ENCODE peak calls at places on chromosomes 4 and X, in eight cellular contexts. One of them, this sample, is unnamed.
A peak's percentile ranks its signal among the peaks of the same experiment; 100 is the strongest.

GRCh38 chrX:1468250-1468772 is 15.6 kb upstream of the ASMTL start:
- DNase-seq in PC-3: peak; percentile 75
- DNase-seq in colonic mucosa: peak; percentile 21
- DNase-seq in MM.1S: peak; percentile 90
- DNase-seq in endodermal cell: peak; percentile 40
- DNase-seq in astrocyte: peak; percentile 35
- DNase-seq in mammary epithelial cell: peak; percentile 80
- DNase-seq in neural progenitor cell: no peak
- DNase-seq in this sample: peak; percentile 79

GRCh38 chr4:159577241-159577640 is 474.4 kb downstream of the RAPGEF2 start:
- DNase-seq in PC-3: no peak
- DNase-seq in colonic mucosa: no peak
- DNase-seq in MM.1S: no peak
- DNase-seq in endodermal cell: no peak
- DNase-seq in astrocyte: no peak
- DNase-seq in mammary epithelial cell: no peak
- DNase-seq in neural progenitor cell: no peak
- DNase-seq in this sample: no peak

GRCh38 chr4:128385199-128385598 is 97.6 kb upstream of the PGRMC2 start:
- DNase-seq in PC-3: no peak
- DNase-seq in colonic mucosa: no peak
- DNase-seq in MM.1S: no peak
- DNase-seq in endodermal cell: no peak
- DNase-seq in astrocyte: peak; percentile 4
- DNase-seq in mammary epithelial cell: no peak
- DNase-seq in neural progenitor cell: no peak
- DNase-seq in this sample: no peak

GRCh38 chrX:47514553-47515235 is 31.7 kb upstream of the ZNF41 start:
- DNase-seq in PC-3: peak; percentile 67
- DNase-seq in colonic mucosa: no peak
- DNase-seq in MM.1S: no peak
- DNase-seq in endodermal cell: no peak
- DNase-seq in astrocyte: peak; percentile 59
- DNase-seq in mammary epithelial cell: peak; percentile 54
- DNase-seq in neural progenitor cell: no peak
- DNase-seq in this sample: no peak

GRCh38 chr4:80367737-80368136 is 32.2 kb downstream of the CFAP299 start:
- DNase-seq in PC-3: peak; percentile 69
- DNase-seq in colonic mucosa: no peak
- DNase-seq in MM.1S: no peak
- DNase-seq in endodermal cell: no peak
- DNase-seq in astrocyte: peak; percentile 8
- DNase-seq in mammary epithelial cell: peak; percentile 54
- DNase-seq in neural progenitor cell: no peak
- DNase-seq in this sample: no peak

GRCh38 chr4:185358514-185359433 is 37.0 kb downstream of the LRP2BP start:
- DNase-seq in PC-3: peak; percentile 52
- DNase-seq in colonic mucosa: no peak
- DNase-seq in MM.1S: no peak
- DNase-seq in endodermal cell: no peak
- DNase-seq in astrocyte: peak; percentile 86
- DNase-seq in mammary epithelial cell: no peak
- DNase-seq in neural progenitor cell: no peak
- DNase-seq in this sample: no peak

GRCh38 chr4:148062301-148062950 is 330.5 kb downstream of the ARHGAP10 start:
- DNase-seq in PC-3: no peak
- DNase-seq in colonic mucosa: no peak
- DNase-seq in MM.1S: no peak
- DNase-seq in endodermal cell: no peak
- DNase-seq in astrocyte: no peak
- DNase-seq in mammary epithelial cell: no peak
- DNase-seq in neural progenitor cell: no peak
- DNase-seq in this sample: no peak

GRCh38 chr4:109977854-109978501 is 65.3 kb downstream of the EGF start:
- DNase-seq in PC-3: peak; percentile 79
- DNase-seq in colonic mucosa: no peak
- DNase-seq in MM.1S: peak; percentile 37
- DNase-seq in endodermal cell: no peak
- DNase-seq in astrocyte: peak; percentile 45
- DNase-seq in mammary epithelial cell: peak; percentile 40
- DNase-seq in neural progenitor cell: peak; percentile 38
- DNase-seq in this sample: no peak

GRCh38 chr4:6875431-6875831 is 34.2 kb upstream of the TBC1D14 start:
- DNase-seq in PC-3: no peak
- DNase-seq in colonic mucosa: no peak
- DNase-seq in MM.1S: no peak
- DNase-seq in endodermal cell: no peak
- DNase-seq in astrocyte: no peak
- DNase-seq in mammary epithelial cell: no peak
- DNase-seq in neural progenitor cell: no peak
- DNase-seq in this sample: no peak

GRCh38 chr4:7462509-7462971 is 27.8 kb upstream of the PSAPL1 start:
- DNase-seq in PC-3: peak; percentile 88
- DNase-seq in colonic mucosa: no peak
- DNase-seq in MM.1S: no peak
- DNase-seq in endodermal cell: peak; percentile 83
- DNase-seq in astrocyte: peak; percentile 23
- DNase-seq in mammary epithelial cell: peak; percentile 38
- DNase-seq in neural progenitor cell: peak; percentile 78
- DNase-seq in this sample: no peak

GRCh38 chr4:30380404-30380998 is 339.7 kb upstream of the PCDH7 start:
- DNase-seq in PC-3: peak; percentile 79
- DNase-seq in colonic mucosa: peak; percentile 19
- DNase-seq in MM.1S: peak; percentile 80
- DNase-seq in endodermal cell: peak; percentile 88
- DNase-seq in astrocyte: peak; percentile 62
- DNase-seq in mammary epithelial cell: peak; percentile 40
- DNase-seq in neural progenitor cell: peak; percentile 82
- DNase-seq in this sample: no peak

GRCh38 chr4:72546456-72546855 is 22.6 kb downstream of the ADAMTS3 start:
- DNase-seq in PC-3: no peak
- DNase-seq in colonic mucosa: no peak
- DNase-seq in MM.1S: no peak
- DNase-seq in endodermal cell: no peak
- DNase-seq in astrocyte: no peak
- DNase-seq in mammary epithelial cell: no peak
- DNase-seq in neural progenitor cell: no peak
- DNase-seq in this sample: no peak

GRCh38 chr4:951186-951585 is 18.9 kb downstream of the TMEM175 start:
- DNase-seq in PC-3: no peak
- DNase-seq in colonic mucosa: no peak
- DNase-seq in MM.1S: no peak
- DNase-seq in endodermal cell: peak; percentile 48
- DNase-seq in astrocyte: no peak
- DNase-seq in mammary epithelial cell: no peak
- DNase-seq in neural progenitor cell: peak; percentile 48
- DNase-seq in this sample: no peak

GRCh38 chrX:27336466-27337091 is 126.6 kb downstream of the PPP4R3C start:
- DNase-seq in PC-3: peak; percentile 60
- DNase-seq in colonic mucosa: peak; percentile 33
- DNase-seq in MM.1S: peak; percentile 50
- DNase-seq in endodermal cell: peak; percentile 82
- DNase-seq in astrocyte: no peak
- DNase-seq in mammary epithelial cell: peak; percentile 16
- DNase-seq in neural progenitor cell: peak; percentile 40
- DNase-seq in this sample: no peak

GRCh38 chr4:3879681-3880594 is 113.8 kb downstream of the ADRA2C start:
- DNase-seq in PC-3: no peak
- DNase-seq in colonic mucosa: no peak
- DNase-seq in MM.1S: no peak
- DNase-seq in endodermal cell: no peak
- DNase-seq in astrocyte: no peak
- DNase-seq in mammary epithelial cell: no peak
- DNase-seq in neural progenitor cell: no peak
- DNase-seq in this sample: no peak

GRCh38 chrX:54825716-54826428 is 18.3 kb downstream of the MAGED2 start:
- DNase-seq in PC-3: peak; percentile 41
- DNase-seq in colonic mucosa: no peak
- DNase-seq in MM.1S: peak; percentile 8
- DNase-seq in endodermal cell: peak; percentile 69
- DNase-seq in astrocyte: no peak
- DNase-seq in mammary epithelial cell: peak; percentile 65
- DNase-seq in neural progenitor cell: no peak
- DNase-seq in this sample: no peak

GRCh38 chr4:1415681-1415981 is 9.4 kb upstream of the NKX1-1 start:
- DNase-seq in PC-3: no peak
- DNase-seq in colonic mucosa: no peak
- DNase-seq in MM.1S: no peak
- DNase-seq in endodermal cell: no peak
- DNase-seq in astrocyte: no peak
- DNase-seq in mammary epithelial cell: no peak
- DNase-seq in neural progenitor cell: no peak
- DNase-seq in this sample: no peak

GRCh38 chr4:138510053-138510452 is 267.9 kb upstream of the SLC7A11 start:
- DNase-seq in PC-3: no peak
- DNase-seq in colonic mucosa: no peak
- DNase-seq in MM.1S: no peak
- DNase-seq in endodermal cell: no peak
- DNase-seq in astrocyte: peak; percentile 57
- DNase-seq in mammary epithelial cell: no peak
- DNase-seq in neural progenitor cell: no peak
- DNase-seq in this sample: no peak

GRCh38 chrX:13305091-13305490 is 14.8 kb downstream of the ATXN3L start:
- DNase-seq in PC-3: no peak
- DNase-seq in colonic mucosa: no peak
- DNase-seq in MM.1S: no peak
- DNase-seq in endodermal cell: no peak
- DNase-seq in astrocyte: no peak
- DNase-seq in mammary epithelial cell: no peak
- DNase-seq in neural progenitor cell: no peak
- DNase-seq in this sample: no peak

GRCh38 chrX:16653424-16653823 is 3.5 kb downstream of the S100G start:
- DNase-seq in PC-3: peak; percentile 43
- DNase-seq in colonic mucosa: peak; percentile 24
- DNase-seq in MM.1S: no peak
- DNase-seq in endodermal cell: no peak
- DNase-seq in astrocyte: no peak
- DNase-seq in mammary epithelial cell: no peak
- DNase-seq in neural progenitor cell: no peak
- DNase-seq in this sample: no peak

GRCh38 chr4:56307423-56307822 is 79.9 kb downstream of the AASDH start:
- DNase-seq in PC-3: peak; percentile 55
- DNase-seq in colonic mucosa: no peak
- DNase-seq in MM.1S: no peak
- DNase-seq in endodermal cell: no peak
- DNase-seq in astrocyte: peak; percentile 25
- DNase-seq in mammary epithelial cell: peak; percentile 83
- DNase-seq in neural progenitor cell: no peak
- DNase-seq in this sample: no peak

DNA sequence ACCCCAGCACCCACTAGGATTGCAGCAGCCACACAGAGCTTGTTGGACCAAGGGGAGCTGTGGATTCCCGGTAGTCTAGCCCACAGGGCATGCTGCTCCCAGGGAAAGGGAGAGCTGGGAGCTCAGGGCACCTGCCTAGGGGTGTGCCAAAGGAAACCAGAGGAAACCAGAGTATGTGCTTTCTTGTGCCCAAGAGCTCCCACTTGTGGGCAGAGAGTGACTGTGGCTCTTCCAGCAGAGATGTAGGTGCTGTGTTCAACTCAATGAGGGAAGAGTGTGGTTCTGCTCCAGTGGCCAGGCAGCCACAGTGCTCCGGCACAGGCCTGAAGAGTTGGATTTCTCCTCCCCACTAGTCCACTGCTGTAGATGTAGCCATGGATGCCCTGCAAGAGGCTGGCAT is 1050.0 kb upstream of the INTU start:
- DNase-seq in PC-3: peak; percentile 16
- DNase-seq in colonic mucosa: no peak
- DNase-seq in MM.1S: peak; percentile 14
- DNase-seq in endodermal cell: peak; percentile 69
- DNase-seq in astrocyte: no peak
- DNase-seq in mammary epithelial cell: peak; percentile 11
- DNase-seq in neural progenitor cell: peak; percentile 31
- DNase-seq in this sample: no peak
- TF ChIP-seq CTCF in PC-3: peak; percentile 34
- TF ChIP-seq CTCF in colonic mucosa: no peak
- TF ChIP-seq CTCF in MM.1S: peak; percentile 29
- TF ChIP-seq CTCF in endodermal cell: peak; percentile 65
- TF ChIP-seq CTCF in astrocyte: no peak
- TF ChIP-seq CTCF in mammary epithelial cell: no peak
- TF ChIP-seq CTCF in neural progenitor cell: peak; percentile 40
- TF ChIP-seq CTCF in this sample: no peak

GRCh38 chr4:2817701-2818350 is 24.9 kb downstream of the SH3BP2 start:
- DNase-seq in PC-3: peak; percentile 43
- DNase-seq in colonic mucosa: peak; percentile 77
- DNase-seq in MM.1S: peak; percentile 57
- DNase-seq in endodermal cell: peak; percentile 88
- DNase-seq in astrocyte: no peak
- DNase-seq in mammary epithelial cell: peak; percentile 38
- DNase-seq in neural progenitor cell: peak; percentile 81
- DNase-seq in this sample: peak; percentile 77
- H3K9ac ChIP-seq in PC-3: peak overlapping the region; percentile 79
- H3K9ac ChIP-seq in colonic mucosa: peak overlapping the region; percentile 78
- H3K9ac ChIP-seq in MM.1S: no peak overlapping the region
- H3K9ac ChIP-seq in endodermal cell: peak overlapping the region; percentile 64
- H3K9ac ChIP-seq in astrocyte: peak overlapping the region; percentile 85
- H3K9ac ChIP-seq in mammary epithelial cell: peak overlapping the region; percentile 31
- H3K9ac ChIP-seq in neural progenitor cell: no peak overlapping the region
- H3K9ac ChIP-seq in this sample: no peak overlapping the region

GRCh38 chr4:180827193-180827592 is 1416.0 kb upstream of the TENM3 start:
- DNase-seq in PC-3: peak; percentile 3
- DNase-seq in colonic mucosa: no peak
- DNase-seq in MM.1S: no peak
- DNase-seq in endodermal cell: peak; percentile 48
- DNase-seq in astrocyte: no peak
- DNase-seq in mammary epithelial cell: no peak
- DNase-seq in neural progenitor cell: no peak
- DNase-seq in this sample: no peak
- H3K4me3 ChIP-seq in PC-3: peak overlapping the region; percentile 63
- H3K4me3 ChIP-seq in colonic mucosa: no peak overlapping the region
- H3K4me3 ChIP-seq in MM.1S: no peak overlapping the region
- H3K4me3 ChIP-seq in endodermal cell: no peak overlapping the region
- H3K4me3 ChIP-seq in astrocyte: peak overlapping the region; percentile 28
- H3K4me3 ChIP-seq in mammary epithelial cell: no peak overlapping the region
- H3K4me3 ChIP-seq in neural progenitor cell: no peak overlapping the region
- H3K4me3 ChIP-seq in this sample: peak overlapping the region; percentile 77

GRCh38 chrX:149629730-149630387 is 1.7 kb downstream of the TMEM185A start:
- DNase-seq in PC-3: no peak
- DNase-seq in colonic mucosa: no peak
- DNase-seq in MM.1S: no peak
- DNase-seq in endodermal cell: no peak
- DNase-seq in astrocyte: no peak
- DNase-seq in mammary epithelial cell: no peak
- DNase-seq in neural progenitor cell: no peak
- DNase-seq in this sample: no peak

GRCh38 chrX:149631293-149632165 is at the start of gene TMEM185A:
- DNase-seq in PC-3: peak; percentile 65
- DNase-seq in colonic mucosa: peak; percentile 80
- DNase-seq in MM.1S: peak; percentile 66
- DNase-seq in endodermal cell: peak; percentile 90
- DNase-seq in astrocyte: peak; percentile 9
- DNase-seq in mammary epithelial cell: peak; percentile 21
- DNase-seq in neural progenitor cell: peak; percentile 89
- DNase-seq in this sample: peak; percentile 89

GRCh38 chrX:149628280-149628679 is 3.3 kb downstream of the TMEM185A start:
- DNase-seq in PC-3: peak; percentile 28
- DNase-seq in colonic mucosa: no peak
- DNase-seq in MM.1S: no peak
- DNase-seq in endodermal cell: no peak
- DNase-seq in astrocyte: no peak
- DNase-seq in mammary epithelial cell: peak; percentile 85
- DNase-seq in neural progenitor cell: no peak
- DNase-seq in this sample: no peak

GRCh38 chrX:149628768-149629167 is 2.8 kb downstream of the TMEM185A start:
- DNase-seq in PC-3: no peak
- DNase-seq in colonic mucosa: no peak
- DNase-seq in MM.1S: no peak
- DNase-seq in endodermal cell: no peak
- DNase-seq in astrocyte: no peak
- DNase-seq in mammary epithelial cell: no peak
- DNase-seq in neural progenitor cell: no peak
- DNase-seq in this sample: no peak

GRCh38 chrX:149630681-149631292 is 805 bp downstream of the TMEM185A start:
- DNase-seq in PC-3: peak; percentile 42
- DNase-seq in colonic mucosa: no peak
- DNase-seq in MM.1S: no peak
- DNase-seq in endodermal cell: no peak
- DNase-seq in astrocyte: peak; percentile 33
- DNase-seq in mammary epithelial cell: peak; percentile 18
- DNase-seq in neural progenitor cell: no peak
- DNase-seq in this sample: no peak
- TF ChIP-seq CTCF in PC-3: peak; percentile 19
- TF ChIP-seq CTCF in colonic mucosa: no peak
- TF ChIP-seq CTCF in MM.1S: no peak
- TF ChIP-seq CTCF in endodermal cell: no peak
- TF ChIP-seq CTCF in astrocyte: peak; percentile 21
- TF ChIP-seq CTCF in mammary epithelial cell: peak; percentile 6
- TF ChIP-seq CTCF in neural progenitor cell: no peak
- TF ChIP-seq CTCF in this sample: no peak

This sample was measured in kidney.